ENCODE peak calls at places on chromosomes 2 and 18, in four cellular contexts. A is CD8-positive, alpha-beta memory T cell; L is testis; G is CD4-positive, CD25-positive, alpha-beta regulatory T cell. Z is an unnamed sample. For H3K9me3, the result is how much of the 10 kb centered on the place peaks cover.

GRCh38 chr2:238166391-238167343 is 7.9 kb downstream of the ERFE start:
- DNase-seq in A (no peak), L (peak), G (no peak), Z (no peak)

GRCh38 chr2:37357053-37357452 is 12.6 kb downstream of the QPCT start:
- DNase-seq in A (no peak), L (no peak), G (no peak), Z (no peak)

GRCh38 chr18:30192216-30192615 is 850.3 kb downstream of the DSC3 start:
- DNase-seq in A (no peak), L (no peak), G (no peak), Z (no peak)

GRCh38 chr18:70577023-70577420 is 288.2 kb downstream of the SOCS6 start:
- DNase-seq in A (no peak), L (no peak), G (no peak), Z (no peak)

GRCh38 chr2:138030459-138030858 is 66.2 kb downstream of the HNMT start:
- DNase-seq in A (no peak), L (no peak), G (no peak), Z (no peak)

GRCh38 chr18:3029215-3029972 is 16.4 kb upstream of the LPIN2 start:
- DNase-seq in A (no peak), L (peak), G (no peak), Z (no peak)

GRCh38 chr2:121519732-121520640 is 10.7 kb upstream of the RNU4ATAC start:
- DNase-seq in A (no peak), L (peak), G (no peak), Z (no peak)

GRCh38 chr2:239476757-239477565 is 76.1 kb upstream of the HDAC4 start:
- DNase-seq in A (no peak), L (no peak), G (no peak), Z (no peak)

GRCh38 chr2:43402452-43402937 is 176.1 kb upstream of the ZFP36L2 start:
- DNase-seq in A (no peak), L (peak), G (no peak), Z (no peak)

GRCh38 chr2:171342014-171342413 is 91.8 kb downstream of the METTL8 start:
- DNase-seq in A (no peak), L (peak), G (no peak), Z (no peak)

GRCh38 chr2:198695879-198696278 is 761.9 kb downstream of the SATB2 start:
- DNase-seq in A (no peak), L (no peak), G (no peak), Z (no peak)

GRCh38 chr18:56647071-56647470 is 4.1 kb upstream of the WDR7 start:
- DNase-seq in A (no peak), L (no peak), G (no peak), Z (no peak)

GRCh38 chr2:1307670-1308069 is 105.6 kb upstream of the TPO start:
- DNase-seq in A (no peak), L (no peak), G (no peak), Z (no peak)

GRCh38 chr2:233977296-233977837 is 60.2 kb downstream of the TRPM8 start:
- DNase-seq in A (no peak), L (no peak), G (no peak), Z (no peak)

GRCh38 chr2:20625491-20625919 is 25.4 kb downstream of the HS1BP3 start:
- DNase-seq in A (no peak), L (no peak), G (no peak), Z (no peak)

GRCh38 chr2:219453691-219454131 is 19.1 kb downstream of the SPEG start:
- DNase-seq in A (no peak), L (no peak), G (no peak), Z (no peak)

GRCh38 chr2:29942711-29943110 is 21.3 kb upstream of the ALK start:
- DNase-seq in A (no peak), L (no peak), G (no peak), Z (no peak)

GRCh38 chr2:121489284-121489683 is 41.4 kb upstream of the RNU4ATAC start:
- DNase-seq in A (no peak), L (peak), G (no peak), Z (no peak)

GRCh38 chr18:28176674-28176932 is 327 bp downstream of the CDH2 start:
- DNase-seq in A (no peak), L (no peak), G (no peak), Z (no peak)

GRCh38 chr2:218166791-218167190 is at the start of gene CXCR1:
- DNase-seq in A (peak), L (no peak), G (peak), Z (no peak)

GRCh38 chr2:23905155-23905554 is 21.8 kb downstream of the ATAD2B start:
- DNase-seq in A (no peak), L (no peak), G (no peak), Z (no peak)

DNA sequence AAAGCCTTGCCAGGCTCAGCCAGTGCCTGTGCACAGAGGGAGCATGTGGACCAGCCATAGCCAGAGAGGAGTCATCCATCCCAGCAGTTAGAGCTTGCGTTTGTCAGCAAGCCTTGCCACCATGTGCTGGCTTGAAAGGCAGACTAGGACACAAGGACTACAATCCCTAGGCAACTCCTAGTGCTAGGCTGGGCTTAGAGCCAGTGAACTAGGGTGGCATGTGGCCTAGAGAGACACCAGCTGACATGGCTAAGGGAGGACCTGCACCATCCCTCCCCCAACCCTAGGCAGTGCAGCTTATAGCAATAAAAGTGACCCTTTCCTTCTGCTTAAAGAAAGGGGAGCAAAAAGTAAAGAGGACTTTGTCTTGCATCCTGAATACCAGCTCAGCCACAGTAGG is 38.5 kb upstream of the UXS1 start:
- DNase-seq in A (no peak), L (peak), G (no peak), Z (no peak)
- H3K9me3 ChIP-seq in A (under half), L (under half), G (under half), Z (under half)

DNA sequence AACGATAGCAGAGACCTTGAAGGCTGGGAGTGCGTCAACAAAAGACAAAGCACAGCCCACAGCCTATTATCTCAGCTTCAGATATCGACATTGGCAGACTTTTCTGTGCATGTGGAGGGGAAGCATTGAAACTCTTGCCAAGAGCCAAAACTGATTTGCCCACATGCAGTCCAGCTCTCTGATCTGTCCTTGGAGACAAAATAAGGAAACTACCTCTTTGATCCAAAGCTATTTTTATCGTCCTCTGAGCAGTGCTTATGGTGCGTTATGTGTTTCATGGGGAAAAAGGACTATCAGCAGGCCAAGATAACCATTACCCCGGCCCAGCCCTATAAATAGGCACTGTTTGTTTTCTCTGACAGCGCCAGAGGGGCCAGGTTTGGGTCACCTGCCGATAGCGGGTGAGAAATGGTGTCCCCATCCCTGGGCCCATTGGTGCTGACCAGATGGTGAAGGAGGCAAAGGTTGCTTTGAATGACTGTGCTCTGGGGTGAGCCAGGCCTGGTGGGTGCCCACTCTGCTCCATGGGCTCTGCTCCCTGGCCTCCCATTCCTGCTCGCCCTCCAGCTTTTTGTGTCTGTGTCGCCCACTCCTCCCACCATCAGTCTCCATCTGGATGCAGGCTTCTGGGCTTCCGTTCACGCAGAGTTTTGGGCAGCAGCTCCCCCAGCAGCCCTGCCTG is 176.1 kb upstream of the HS6ST1 start:
- DNase-seq in A (no peak), L (peak), G (no peak), Z (no peak)
- H3K4me3 ChIP-seq in A (no peak), L (no peak), G (no peak), Z (no peak)

DNA sequence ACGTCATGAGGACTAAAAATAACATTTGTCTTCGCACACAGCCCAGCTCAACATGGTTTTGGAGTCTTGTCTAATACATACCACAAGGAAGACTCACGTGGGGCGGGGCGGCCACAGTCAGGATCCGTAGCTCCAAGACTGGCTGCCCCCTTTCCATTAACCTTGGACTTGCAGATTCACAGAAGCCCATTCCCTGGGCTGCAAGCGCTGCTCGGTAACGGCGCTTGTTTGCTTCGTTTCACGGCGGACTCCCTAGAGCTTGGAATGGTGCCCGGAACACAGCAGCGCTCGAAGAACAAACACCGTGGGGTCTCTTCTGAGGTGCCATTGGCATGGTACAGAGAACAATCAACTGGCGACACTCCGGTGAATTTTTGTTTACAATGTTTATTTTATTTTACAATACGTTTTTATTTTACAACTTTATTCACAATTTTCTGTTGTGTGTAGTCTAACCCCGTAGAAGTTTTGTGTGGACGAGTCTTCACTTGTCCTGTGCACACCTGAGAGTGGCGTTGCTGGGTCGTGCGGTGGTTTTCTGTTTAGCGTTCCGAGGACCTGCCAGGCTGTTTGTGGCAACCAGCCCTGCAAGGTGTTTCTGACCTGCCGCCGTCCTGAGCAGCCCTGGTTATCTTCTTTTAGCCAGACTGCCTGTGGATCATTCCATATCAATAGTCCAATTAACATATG is 126.5 kb downstream of the GALR1 start:
- DNase-seq in A (no peak), L (peak), G (no peak), Z (no peak)
- H3K9me3 ChIP-seq in A (under half), L (under half), G (under half), Z (under half)

GRCh38 chr2:221844187-221844586 is 272.1 kb upstream of the EPHA4 start:
- DNase-seq in A (no peak), L (no peak), G (no peak), Z (no peak)
- H3K4me3 ChIP-seq in A (no peak), L (no peak), G (no peak), Z (no peak)

GRCh38 chr18:63189817-63190216 is 129.8 kb downstream of the BCL2 start:
- DNase-seq in A (no peak), L (no peak), G (no peak), Z (no peak)
- H3K9me3 ChIP-seq in A (under half), L (under half), G (under half), Z (under half)

GRCh38 chr2:92072461-92073035 is 2798.7 kb upstream of the TEKT4 start:
- DNase-seq in A (no peak), L (no peak), G (no peak), Z (no peak)
- H3K4me3 ChIP-seq in A (no peak), L (peak), G (no peak), Z (no peak)